ENCODE peak calls at places on chromosome 18, in ten cellular contexts. One of them, this sample, is unnamed.

GRCh38 chr18:7122376-7122775 is 4.8 kb upstream of the LAMA1 start:
- DNase-seq in lower lobe of right lung: no peak
- DNase-seq in OCI-LY7: no peak
- DNase-seq in Panc1: no peak
- DNase-seq in osteoblast: no peak
- DNase-seq in A549: no peak
- DNase-seq in adipocyte: no peak
- DNase-seq in Peyer's patch: no peak
- DNase-seq in psoas muscle: no peak
- DNase-seq in CD8-positive, alpha-beta memory T cell: no peak
- DNase-seq in this sample: no peak

GRCh38 chr18:76353046-76353445 is 142.0 kb downstream of the ZNF516 start:
- DNase-seq in Peyer's patch: no peak
- DNase-seq in adipocyte: no peak
- DNase-seq in OCI-LY7: no peak
- DNase-seq in Panc1: no peak
- DNase-seq in psoas muscle: no peak
- DNase-seq in A549: no peak
- DNase-seq in osteoblast: no peak
- DNase-seq in lower lobe of right lung: no peak
- DNase-seq in CD8-positive, alpha-beta memory T cell: no peak
- DNase-seq in this sample: no peak

GRCh38 chr18:63762518-63762917 is 12.7 kb upstream of the SERPINB7 start:
- DNase-seq in OCI-LY7: no peak
- DNase-seq in psoas muscle: no peak
- DNase-seq in Peyer's patch: no peak
- DNase-seq in osteoblast: peak; percentile 86
- DNase-seq in A549: no peak
- DNase-seq in Panc1: no peak
- DNase-seq in CD8-positive, alpha-beta memory T cell: no peak
- DNase-seq in lower lobe of right lung: no peak
- DNase-seq in adipocyte: peak; percentile 85
- DNase-seq in this sample: no peak

GRCh38 chr18:67517224-67517765 is 775 bp upstream of the DSEL start:
- DNase-seq in osteoblast: peak; percentile 89
- DNase-seq in CD8-positive, alpha-beta memory T cell: no peak
- DNase-seq in adipocyte: no peak
- DNase-seq in Panc1: no peak
- DNase-seq in lower lobe of right lung: peak; percentile 43
- DNase-seq in Peyer's patch: no peak
- DNase-seq in psoas muscle: peak; percentile 24
- DNase-seq in OCI-LY7: no peak
- DNase-seq in A549: no peak
- DNase-seq in this sample: no peak

GRCh38 chr18:23283933-23284430 is 148.7 kb downstream of the CABLES1 start:
- DNase-seq in adipocyte: no peak
- DNase-seq in A549: peak; percentile 33
- DNase-seq in Panc1: peak; percentile 78
- DNase-seq in Peyer's patch: peak; percentile 51
- DNase-seq in psoas muscle: no peak
- DNase-seq in CD8-positive, alpha-beta memory T cell: no peak
- DNase-seq in osteoblast: no peak
- DNase-seq in lower lobe of right lung: no peak
- DNase-seq in OCI-LY7: no peak
- DNase-seq in this sample: no peak

GRCh38 chr18:9285604-9286003 is 49.0 kb upstream of the TWSG1 start:
- DNase-seq in osteoblast: peak; percentile 60
- DNase-seq in OCI-LY7: no peak
- DNase-seq in lower lobe of right lung: no peak
- DNase-seq in Panc1: no peak
- DNase-seq in CD8-positive, alpha-beta memory T cell: no peak
- DNase-seq in psoas muscle: no peak
- DNase-seq in Peyer's patch: no peak
- DNase-seq in A549: no peak
- DNase-seq in adipocyte: no peak
- DNase-seq in this sample: no peak

GRCh38 chr18:6624729-6625308 is 104.7 kb upstream of the ARHGAP28 start:
- DNase-seq in OCI-LY7: no peak
- DNase-seq in A549: no peak
- DNase-seq in CD8-positive, alpha-beta memory T cell: no peak
- DNase-seq in Peyer's patch: no peak
- DNase-seq in psoas muscle: no peak
- DNase-seq in Panc1: no peak
- DNase-seq in lower lobe of right lung: no peak
- DNase-seq in adipocyte: peak; percentile 78
- DNase-seq in osteoblast: peak; percentile 44
- DNase-seq in this sample: no peak

GRCh38 chr18:3525870-3526420 is 76.0 kb downstream of the TGIF1 start:
- DNase-seq in CD8-positive, alpha-beta memory T cell: peak; percentile 26
- DNase-seq in lower lobe of right lung: no peak
- DNase-seq in osteoblast: no peak
- DNase-seq in OCI-LY7: no peak
- DNase-seq in Panc1: no peak
- DNase-seq in psoas muscle: no peak
- DNase-seq in A549: no peak
- DNase-seq in adipocyte: no peak
- DNase-seq in Peyer's patch: peak; percentile 63
- DNase-seq in this sample: no peak

GRCh38 chr18:62877448-62878221 is 162.3 kb downstream of the PHLPP1 start:
- DNase-seq in CD8-positive, alpha-beta memory T cell: no peak
- DNase-seq in psoas muscle: no peak
- DNase-seq in OCI-LY7: no peak
- DNase-seq in Peyer's patch: no peak
- DNase-seq in lower lobe of right lung: no peak
- DNase-seq in osteoblast: peak; percentile 85
- DNase-seq in adipocyte: peak; percentile 62
- DNase-seq in Panc1: no peak
- DNase-seq in A549: peak; percentile 38
- DNase-seq in this sample: no peak

GRCh38 chr18:23401400-23402347 is 51.4 kb upstream of the RIOK3 start:
- DNase-seq in OCI-LY7: no peak
- DNase-seq in osteoblast: peak; percentile 74
- DNase-seq in Panc1: no peak
- DNase-seq in CD8-positive, alpha-beta memory T cell: no peak
- DNase-seq in Peyer's patch: peak; percentile 72
- DNase-seq in psoas muscle: no peak
- DNase-seq in lower lobe of right lung: peak; percentile 55
- DNase-seq in adipocyte: peak; percentile 42
- DNase-seq in A549: peak; percentile 27
- DNase-seq in this sample: no peak

GRCh38 chr18:72942766-72943165 is 75.0 kb upstream of the NETO1 start:
- DNase-seq in osteoblast: no peak
- DNase-seq in Panc1: no peak
- DNase-seq in Peyer's patch: no peak
- DNase-seq in psoas muscle: no peak
- DNase-seq in lower lobe of right lung: no peak
- DNase-seq in A549: no peak
- DNase-seq in CD8-positive, alpha-beta memory T cell: no peak
- DNase-seq in adipocyte: no peak
- DNase-seq in OCI-LY7: no peak
- DNase-seq in this sample: no peak

GRCh38 chr18:72941001-72941400 is 73.2 kb upstream of the NETO1 start:
- DNase-seq in OCI-LY7: no peak
- DNase-seq in osteoblast: no peak
- DNase-seq in psoas muscle: no peak
- DNase-seq in Panc1: no peak
- DNase-seq in Peyer's patch: no peak
- DNase-seq in CD8-positive, alpha-beta memory T cell: no peak
- DNase-seq in A549: no peak
- DNase-seq in lower lobe of right lung: no peak
- DNase-seq in adipocyte: peak; percentile 4
- DNase-seq in this sample: no peak

GRCh38 chr18:72935744-72936143 is 68.0 kb upstream of the NETO1 start:
- DNase-seq in lower lobe of right lung: no peak
- DNase-seq in CD8-positive, alpha-beta memory T cell: no peak
- DNase-seq in adipocyte: no peak
- DNase-seq in A549: peak; percentile 2
- DNase-seq in osteoblast: no peak
- DNase-seq in psoas muscle: no peak
- DNase-seq in Peyer's patch: no peak
- DNase-seq in OCI-LY7: no peak
- DNase-seq in Panc1: no peak
- DNase-seq in this sample: no peak

GRCh38 chr18:72940509-72940908 is 72.7 kb upstream of the NETO1 start:
- DNase-seq in osteoblast: no peak
- DNase-seq in Panc1: no peak
- DNase-seq in lower lobe of right lung: no peak
- DNase-seq in A549: no peak
- DNase-seq in Peyer's patch: no peak
- DNase-seq in OCI-LY7: no peak
- DNase-seq in psoas muscle: no peak
- DNase-seq in CD8-positive, alpha-beta memory T cell: no peak
- DNase-seq in adipocyte: no peak
- DNase-seq in this sample: no peak
- H3K9me3 ChIP-seq in osteoblast: no peaks in the 10 kb centered on the region
- H3K9me3 ChIP-seq in Panc1: no peaks in the 10 kb centered on the region
- H3K9me3 ChIP-seq in lower lobe of right lung: no peaks in the 10 kb centered on the region
- H3K9me3 ChIP-seq in A549: no peaks in the 10 kb centered on the region
- H3K9me3 ChIP-seq in Peyer's patch: no peaks in the 10 kb centered on the region
- H3K9me3 ChIP-seq in OCI-LY7: no peaks in the 10 kb centered on the region
- H3K9me3 ChIP-seq in psoas muscle: no peaks in the 10 kb centered on the region
- H3K9me3 ChIP-seq in CD8-positive, alpha-beta memory T cell: no peaks in the 10 kb centered on the region
- H3K9me3 ChIP-seq in adipocyte: no peaks in the 10 kb centered on the region
- H3K9me3 ChIP-seq in this sample: no peaks in the 10 kb centered on the region

DNA sequence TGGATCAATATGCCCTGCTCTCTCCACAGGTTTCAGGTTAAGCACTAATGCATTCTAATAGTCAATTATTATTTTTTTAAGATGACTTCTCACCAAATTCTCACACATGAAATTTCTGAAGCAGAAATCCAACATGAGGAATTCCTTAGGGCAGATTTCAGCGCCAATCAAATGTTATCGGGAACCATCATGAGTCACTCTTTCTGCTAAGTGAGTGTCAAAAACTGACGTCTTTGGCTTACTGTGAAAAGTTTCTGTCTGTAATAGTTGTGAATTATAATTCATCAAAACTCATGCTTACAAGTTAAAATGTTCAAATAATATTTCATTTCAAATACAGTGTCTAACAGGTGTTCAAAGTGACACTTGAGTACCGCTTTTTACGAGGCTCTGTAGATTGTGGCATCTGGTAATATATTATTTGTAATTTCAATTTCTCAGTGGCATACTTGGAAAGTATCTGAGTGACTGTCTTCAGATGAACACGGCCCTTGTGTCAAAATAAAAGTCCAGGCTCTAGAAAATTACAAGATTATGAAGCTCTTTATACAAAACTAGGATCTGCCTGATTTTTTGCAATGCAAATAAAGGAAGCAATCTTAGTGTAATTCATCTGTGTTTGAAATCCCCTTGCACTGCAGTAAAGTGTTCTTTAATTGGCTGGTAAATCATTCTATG is 1038.7 kb downstream of the SOCS6 start:
- DNase-seq in CD8-positive, alpha-beta memory T cell: no peak
- DNase-seq in Panc1: no peak
- DNase-seq in adipocyte: no peak
- DNase-seq in A549: no peak
- DNase-seq in OCI-LY7: no peak
- DNase-seq in Peyer's patch: no peak
- DNase-seq in lower lobe of right lung: no peak
- DNase-seq in osteoblast: no peak
- DNase-seq in psoas muscle: no peak
- DNase-seq in this sample: no peak
- H3K9me3 ChIP-seq in CD8-positive, alpha-beta memory T cell: no peaks in the 10 kb centered on the region
- H3K9me3 ChIP-seq in Panc1: no peaks in the 10 kb centered on the region
- H3K9me3 ChIP-seq in adipocyte: no peaks in the 10 kb centered on the region
- H3K9me3 ChIP-seq in A549: no peaks in the 10 kb centered on the region
- H3K9me3 ChIP-seq in OCI-LY7: no peaks in the 10 kb centered on the region
- H3K9me3 ChIP-seq in Peyer's patch: no peaks in the 10 kb centered on the region
- H3K9me3 ChIP-seq in lower lobe of right lung: no peaks in the 10 kb centered on the region
- H3K9me3 ChIP-seq in osteoblast: no peaks in the 10 kb centered on the region
- H3K9me3 ChIP-seq in psoas muscle: no peaks in the 10 kb centered on the region
- H3K9me3 ChIP-seq in this sample: no peaks in the 10 kb centered on the region

GRCh38 chr18:74139888-74140287 is 7.7 kb downstream of the FBXO15 start:
- DNase-seq in Panc1: no peak
- DNase-seq in A549: no peak
- DNase-seq in psoas muscle: no peak
- DNase-seq in Peyer's patch: no peak
- DNase-seq in OCI-LY7: no peak
- DNase-seq in lower lobe of right lung: no peak
- DNase-seq in adipocyte: peak; percentile 61
- DNase-seq in osteoblast: peak; percentile 90
- DNase-seq in CD8-positive, alpha-beta memory T cell: no peak
- DNase-seq in this sample: no peak

GRCh38 chr18:74139414-74139813 is 8.2 kb downstream of the FBXO15 start:
- DNase-seq in Panc1: no peak
- DNase-seq in OCI-LY7: no peak
- DNase-seq in osteoblast: no peak
- DNase-seq in psoas muscle: no peak
- DNase-seq in A549: no peak
- DNase-seq in lower lobe of right lung: no peak
- DNase-seq in adipocyte: no peak
- DNase-seq in Peyer's patch: no peak
- DNase-seq in CD8-positive, alpha-beta memory T cell: no peak
- DNase-seq in this sample: no peak

GRCh38 chr18:74137920-74138538 is 9.6 kb downstream of the FBXO15 start:
- DNase-seq in osteoblast: no peak
- DNase-seq in psoas muscle: no peak
- DNase-seq in lower lobe of right lung: no peak
- DNase-seq in A549: no peak
- DNase-seq in Peyer's patch: no peak
- DNase-seq in Panc1: no peak
- DNase-seq in adipocyte: no peak
- DNase-seq in CD8-positive, alpha-beta memory T cell: no peak
- DNase-seq in OCI-LY7: no peak
- DNase-seq in this sample: no peak

GRCh38 chr18:74142251-74142650 is 5.4 kb downstream of the FBXO15 start:
- DNase-seq in OCI-LY7: no peak
- DNase-seq in adipocyte: no peak
- DNase-seq in psoas muscle: no peak
- DNase-seq in Panc1: no peak
- DNase-seq in A549: no peak
- DNase-seq in Peyer's patch: no peak
- DNase-seq in lower lobe of right lung: no peak
- DNase-seq in CD8-positive, alpha-beta memory T cell: no peak
- DNase-seq in osteoblast: no peak
- DNase-seq in this sample: no peak

GRCh38 chr18:74141638-74142037 is 6.0 kb downstream of the FBXO15 start:
- DNase-seq in lower lobe of right lung: no peak
- DNase-seq in Panc1: no peak
- DNase-seq in psoas muscle: no peak
- DNase-seq in Peyer's patch: no peak
- DNase-seq in OCI-LY7: no peak
- DNase-seq in CD8-positive, alpha-beta memory T cell: no peak
- DNase-seq in adipocyte: no peak
- DNase-seq in osteoblast: no peak
- DNase-seq in A549: no peak
- DNase-seq in this sample: no peak
- H3K9me3 ChIP-seq in lower lobe of right lung: no peaks in the 10 kb centered on the region
- H3K9me3 ChIP-seq in Panc1: no peaks in the 10 kb centered on the region
- H3K9me3 ChIP-seq in psoas muscle: no peaks in the 10 kb centered on the region
- H3K9me3 ChIP-seq in Peyer's patch: no peaks in the 10 kb centered on the region
- H3K9me3 ChIP-seq in OCI-LY7: no peaks in the 10 kb centered on the region
- H3K9me3 ChIP-seq in CD8-positive, alpha-beta memory T cell: no peaks in the 10 kb centered on the region
- H3K9me3 ChIP-seq in adipocyte: no peaks in the 10 kb centered on the region
- H3K9me3 ChIP-seq in osteoblast: no peaks in the 10 kb centered on the region
- H3K9me3 ChIP-seq in A549: no peaks in the 10 kb centered on the region
- H3K9me3 ChIP-seq in this sample: no peaks in the 10 kb centered on the region

DNA sequence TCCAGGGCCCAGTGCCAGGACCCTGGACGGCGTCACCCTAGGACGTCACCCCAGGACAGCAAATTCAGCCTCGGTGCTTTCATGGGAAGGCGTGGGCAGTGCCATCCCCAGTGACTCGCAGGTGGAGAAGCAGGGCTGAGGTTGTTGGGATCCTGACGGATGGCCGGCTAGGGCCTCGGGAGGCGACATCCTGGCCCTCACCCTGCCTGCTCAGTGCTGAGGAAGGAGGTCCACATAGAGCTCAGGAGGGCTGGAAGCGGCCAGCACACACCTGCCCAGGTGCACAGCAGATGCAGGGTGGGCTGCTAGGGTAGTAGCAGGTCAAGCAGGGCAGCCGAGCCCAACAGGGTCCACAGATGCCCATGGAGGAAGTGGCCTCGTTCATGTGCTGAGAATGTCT is 482.0 kb upstream of the SALL3 start:
- DNase-seq in Peyer's patch: no peak
- DNase-seq in lower lobe of right lung: no peak
- DNase-seq in psoas muscle: no peak
- DNase-seq in CD8-positive, alpha-beta memory T cell: no peak
- DNase-seq in adipocyte: no peak
- DNase-seq in OCI-LY7: no peak
- DNase-seq in A549: no peak
- DNase-seq in osteoblast: no peak
- DNase-seq in Panc1: no peak
- DNase-seq in this sample: no peak
- H3K9me3 ChIP-seq in Peyer's patch: no peaks in the 10 kb centered on the region
- H3K9me3 ChIP-seq in lower lobe of right lung: no peaks in the 10 kb centered on the region
- H3K9me3 ChIP-seq in psoas muscle: no peaks in the 10 kb centered on the region
- H3K9me3 ChIP-seq in CD8-positive, alpha-beta memory T cell: no peaks in the 10 kb centered on the region
- H3K9me3 ChIP-seq in adipocyte: no peaks in the 10 kb centered on the region
- H3K9me3 ChIP-seq in OCI-LY7: no peaks in the 10 kb centered on the region
- H3K9me3 ChIP-seq in A549: no peaks in the 10 kb centered on the region
- H3K9me3 ChIP-seq in osteoblast: peaks cover 6% of the 10 kb centered on the region
- H3K9me3 ChIP-seq in Panc1: no peaks in the 10 kb centered on the region
- H3K9me3 ChIP-seq in this sample: no peaks in the 10 kb centered on the region